ENCODE peak calls at places on chromosomes 4 and X, in ten cellular contexts. X is CD8-positive, alpha-beta T cell; W is ascending aorta; K is astrocyte; E is breast epithelium; L is IMR-90; B is fibroblast of lung; R is heart left ventricle; Y is right lobe of liver; Z is HL-60. H is an unnamed sample.

GRCh38 chrX:46791927-46792825 is 33.3 kb upstream of the SLC9A7 start:
- DNase-seq in K (peak; percentile 95), W (no peak), B (peak; percentile 97), E (no peak), X (no peak), Z (peak; percentile 43), L (peak; percentile 92), Y (no peak), R (no peak), H (no peak)

GRCh38 chr4:73740353-73740778 is at the start of gene CXCL8:
- DNase-seq in W (peak; percentile 10), B (peak; percentile 93), X (no peak), K (peak; percentile 91), E (peak; percentile 81), L (peak; percentile 91), Y (peak; percentile 78), R (peak; percentile 61), Z (peak; percentile 79), H (peak; percentile 45)

GRCh38 chr4:56302102-56302501 is 85.2 kb downstream of the AASDH start:
- DNase-seq in X (no peak), Z (no peak), R (no peak), E (no peak), W (no peak), K (no peak), L (no peak), Y (no peak), B (no peak), H (no peak)

GRCh38 chrX:13764765-13765164 is 30.2 kb downstream of the OFD1 start:
- DNase-seq in Y (no peak), X (no peak), L (no peak), E (no peak), W (no peak), Z (no peak), K (no peak), B (peak; percentile 8), R (peak; percentile 28), H (peak; percentile 37)

GRCh38 chrX:106912864-106913263 is 7.3 kb upstream of the CLDN2 start:
- DNase-seq in L (peak; percentile 57), W (no peak), Z (no peak), E (no peak), Y (no peak), B (peak; percentile 45), X (no peak), K (peak; percentile 32), R (no peak), H (no peak)

GRCh38 chr4:172751550-172751949 is 417.1 kb upstream of the GALNT7 start:
- DNase-seq in R (no peak), X (no peak), B (no peak), K (no peak), Z (no peak), E (no peak), W (no peak), Y (no peak), L (no peak), H (no peak)

GRCh38 chrX:105314468-105314867 is 94.0 kb upstream of the TEX13A start:
- DNase-seq in W (no peak), L (peak; percentile 23), X (no peak), R (no peak), B (peak; percentile 45), Z (no peak), E (no peak), K (peak; percentile 26), Y (no peak), H (no peak)

GRCh38 chr4:26140150-26140898 is 180.5 kb upstream of the RBPJ start:
- DNase-seq in X (no peak), L (peak; percentile 59), E (no peak), R (no peak), W (no peak), B (peak; percentile 70), Y (no peak), K (peak; percentile 56), Z (no peak), H (no peak)

GRCh38 chr4:145278341-145279121 is 98.1 kb upstream of the OTUD4 start:
- DNase-seq in Y (no peak), Z (no peak), W (no peak), L (peak; percentile 87), K (peak; percentile 82), E (no peak), R (no peak), B (peak; percentile 87), X (no peak), H (no peak)

GRCh38 chr4:128635141-128635911 is 174.2 kb upstream of the JADE1 start:
- DNase-seq in X (no peak), E (no peak), Z (no peak), Y (peak; percentile 88), B (peak; percentile 95), W (peak; percentile 39), L (peak; percentile 55), R (peak; percentile 93), K (peak; percentile 96), H (peak; percentile 96)

GRCh38 chrX:22999696-23000223 is at the start of gene DDX53:
- DNase-seq in Z (no peak), K (no peak), Y (no peak), L (no peak), R (no peak), W (no peak), X (no peak), B (no peak), E (no peak), H (no peak)

GRCh38 chr4:139633195-139633594 is 32.4 kb upstream of the MGST2 start:
- DNase-seq in Z (no peak), R (peak; percentile 31), Y (no peak), K (no peak), X (no peak), L (no peak), W (no peak), E (no peak), B (no peak), H (no peak)

GRCh38 chr4:189294570-189294969 is 646.1 kb upstream of the FRG1 start:
- DNase-seq in R (no peak), Z (no peak), W (no peak), K (no peak), Y (no peak), L (no peak), E (no peak), X (no peak), B (no peak), H (no peak)

DNA sequence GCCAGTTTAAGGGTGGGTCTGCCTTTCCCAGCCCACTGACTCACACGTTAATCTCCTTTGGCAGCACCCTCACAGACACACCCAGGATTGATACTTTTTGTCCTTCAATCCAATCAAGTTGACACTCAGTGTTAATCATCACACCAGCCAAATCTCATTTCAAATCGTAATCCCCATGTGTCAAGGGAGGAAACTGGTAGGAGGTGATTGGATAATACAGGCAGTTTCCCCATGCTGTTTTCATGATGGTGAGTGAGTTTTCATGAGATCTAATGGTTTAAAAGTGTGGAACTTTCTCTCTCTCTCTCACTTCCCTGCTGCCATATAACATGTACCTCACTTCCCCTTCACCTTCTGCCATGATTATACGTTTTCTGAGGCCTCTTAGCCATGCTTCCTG is 647.2 kb upstream of the FRG1 start:
- DNase-seq in E (no peak), W (no peak), B (no peak), K (no peak), X (no peak), Z (no peak), Y (no peak), R (no peak), L (no peak), H (no peak)
- H3K27ac ChIP-seq in E (no peak overlapping the region), W (no peak overlapping the region), B (no peak overlapping the region), K (no peak overlapping the region), X (no peak overlapping the region), Z (no peak overlapping the region), Y (no peak overlapping the region), R (no peak overlapping the region), L (no peak overlapping the region), H (no peak overlapping the region)

GRCh38 chrX:54044877-54045328 is 630 bp upstream of the PHF8 start:
- DNase-seq in B (no peak), L (no peak), R (no peak), E (no peak), K (no peak), Z (no peak), X (no peak), W (no peak), Y (no peak), H (no peak)
- TF ChIP-seq CTCF in B (no peak), L (no peak), R (no peak), E (no peak), K (no peak), Z (no peak), X (no peak), W (no peak), Y (no peak), H (no peak)

GRCh38 chr4:181810658-181811057 is 432.5 kb upstream of the TENM3 start:
- DNase-seq in L (no peak), X (no peak), B (no peak), Z (no peak), E (no peak), Y (no peak), K (no peak), R (no peak), W (no peak), H (no peak)
- H3K27ac ChIP-seq in L (no peak overlapping the region), X (no peak overlapping the region), B (no peak overlapping the region), Z (no peak overlapping the region), E (no peak overlapping the region), Y (no peak overlapping the region), K (no peak overlapping the region), R (no peak overlapping the region), W (no peak overlapping the region), H (no peak overlapping the region)

GRCh38 chrX:132226169-132226568 is 6.9 kb upstream of the RAP2C start:
- DNase-seq in R (no peak), X (no peak), E (no peak), Y (no peak), Z (no peak), W (no peak), L (peak; percentile 15), K (no peak), B (no peak), H (no peak)
- TF ChIP-seq CTCF in R (no peak), X (no peak), E (peak; percentile 14), Y (peak; percentile 38), Z (no peak), W (no peak), L (peak; percentile 55), K (peak; percentile 30), B (peak; percentile 34), H (no peak)

DNA sequence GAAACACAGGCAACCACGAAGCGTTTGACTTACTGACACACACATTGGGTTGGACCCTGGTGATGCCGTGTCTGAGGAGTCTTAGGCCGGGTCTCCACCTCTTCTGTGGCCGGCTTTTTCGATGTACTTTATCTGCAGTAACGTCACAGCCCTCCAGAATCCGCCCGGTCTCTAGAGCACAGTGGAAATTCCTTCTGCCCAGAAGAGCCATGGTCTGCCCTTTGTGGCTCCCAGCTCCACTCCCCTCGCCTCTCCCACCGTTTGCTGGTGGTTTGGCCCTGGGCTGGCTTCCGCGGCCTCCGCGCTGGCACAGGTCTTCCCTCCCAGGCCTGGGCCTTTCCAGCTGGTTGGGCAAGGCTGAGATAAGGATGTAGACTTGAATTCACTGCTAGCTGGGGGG is 4.3 kb downstream of the MAEA start:
- DNase-seq in B (peak; percentile 83), E (no peak), Y (no peak), X (peak; percentile 7), Z (no peak), K (peak; percentile 79), R (peak; percentile 56), W (no peak), L (no peak), H (peak; percentile 62)
- H3K27ac ChIP-seq in B (no peak overlapping the region), E (peak overlapping the region; percentile 36), Y (no peak overlapping the region), X (no peak overlapping the region), Z (peak overlapping the region; percentile 18), K (peak overlapping the region; percentile 31), R (peak overlapping the region; percentile 15), W (peak overlapping the region; percentile 67), L (no peak overlapping the region), H (no peak overlapping the region)

GRCh38 chrX:100695302-100695701 is 36.6 kb downstream of the SYTL4 start:
- DNase-seq in B (no peak), E (no peak), L (no peak), R (no peak), Z (no peak), W (no peak), Y (no peak), X (no peak), K (no peak), H (no peak)
- TF ChIP-seq CTCF in B (no peak), E (no peak), L (no peak), R (no peak), Z (no peak), W (no peak), Y (no peak), X (no peak), K (no peak), H (no peak)